ENCODE peak calls at places on chromosomes 11 and 22, in nine cellular contexts. V is colonic mucosa, F is tibial artery, W is ovary, T is neural progenitor cell, D is AG10803, U is sigmoid colon, Z is coronary artery, I is dorsolateral prefrontal cortex. E is an unnamed sample.

GRCh38 chr22:50329236-50329635 is 2.4 kb upstream of the DENND6B start:
- DNase-seq in D (peak), V (no peak), F (no peak), Z (no peak), I (no peak), T (no peak), U (no peak), W (no peak), E (peak)

GRCh38 chr11:130128626-130129025 is 31.0 kb upstream of the ST14 start:
- DNase-seq in I (no peak), D (no peak), Z (no peak), U (no peak), V (no peak), F (no peak), T (no peak), W (no peak), E (no peak)

GRCh38 chr11:78072455-78072854 is 7.2 kb downstream of the NDUFC2 start:
- DNase-seq in T (no peak), V (no peak), U (no peak), F (no peak), Z (no peak), D (no peak), W (no peak), I (no peak), E (no peak)

GRCh38 chr11:6357222-6357621 is 33.1 kb upstream of the SMPD1 start:
- DNase-seq in W (peak), D (peak), Z (peak), T (no peak), V (peak), F (peak), U (peak), I (peak), E (peak)

GRCh38 chr11:107695446-107695845 is 16.4 kb downstream of the SLN start:
- DNase-seq in T (no peak), U (no peak), V (no peak), W (no peak), Z (no peak), I (no peak), F (no peak), D (peak), E (no peak)

GRCh38 chr11:57424802-57425564 is 1.9 kb downstream of the SLC43A3 start:
- DNase-seq in Z (peak), I (no peak), W (peak), F (peak), V (peak), D (peak), U (peak), T (peak), E (peak)

GRCh38 chr11:12675951-12676711 is 1.9 kb downstream of the TEAD1 start:
- DNase-seq in Z (no peak), D (peak), F (no peak), T (peak), U (peak), V (peak), I (no peak), W (peak), E (peak)

GRCh38 chr11:69958308-69958707 is 119.8 kb upstream of the ANO1 start:
- DNase-seq in F (no peak), I (no peak), T (no peak), D (peak), V (no peak), Z (no peak), W (no peak), U (no peak), E (peak)

GRCh38 chr11:66470015-66470414 is 3.3 kb downstream of the PELI3 start:
- DNase-seq in T (no peak), F (no peak), I (no peak), V (no peak), Z (no peak), U (no peak), D (no peak), W (no peak), E (no peak)

GRCh38 chr11:112977620-112978212 is 16.5 kb downstream of the NCAM1 start:
- DNase-seq in V (no peak), W (peak), I (no peak), F (no peak), D (peak), U (peak), T (peak), Z (no peak), E (peak)

GRCh38 chr11:62552465-62552782 is 5.8 kb upstream of the AHNAK start:
- DNase-seq in T (peak), U (peak), Z (no peak), D (peak), F (no peak), W (no peak), V (peak), I (no peak), E (no peak)

GRCh38 chr22:36010090-36010489 is 18.5 kb downstream of the RBFOX2 start:
- DNase-seq in D (no peak), W (no peak), I (no peak), F (no peak), U (no peak), Z (no peak), V (no peak), T (peak), E (no peak)

GRCh38 chr22:31605851-31606585 is 56.0 kb downstream of the PISD start:
- DNase-seq in Z (no peak), T (no peak), W (no peak), I (peak), F (no peak), U (peak), V (no peak), D (no peak), E (no peak)

GRCh38 chr11:76250520-76251222 is 44.4 kb upstream of the WNT11 start:
- DNase-seq in I (no peak), U (no peak), F (no peak), W (no peak), D (no peak), V (no peak), Z (no peak), T (no peak), E (no peak)

GRCh38 chr11:76249195-76249741 is 43.0 kb upstream of the WNT11 start:
- DNase-seq in Z (no peak), I (no peak), V (peak), T (no peak), W (no peak), U (no peak), D (no peak), F (no peak), E (no peak)

GRCh38 chr11:76247091-76247490 is 40.8 kb upstream of the WNT11 start:
- DNase-seq in I (no peak), D (no peak), W (no peak), Z (no peak), F (no peak), V (no peak), U (no peak), T (no peak), E (no peak)

GRCh38 chr11:76246271-76246933 is 40.1 kb upstream of the WNT11 start:
- DNase-seq in F (no peak), D (no peak), Z (no peak), U (no peak), V (no peak), W (no peak), I (no peak), T (no peak), E (no peak)

GRCh38 chr11:76248210-76248609 is 41.9 kb upstream of the WNT11 start:
- DNase-seq in T (peak), Z (no peak), F (no peak), V (peak), W (no peak), D (no peak), U (no peak), I (no peak), E (no peak)
- TF ChIP-seq CTCF in T (peak), Z (no peak), F (no peak), V (no peak), W (no peak), D (peak), U (no peak), I (no peak), E (peak)

GRCh38 chr22:16828876-16829275 is 3.7 kb upstream of the XKR3 start:
- DNase-seq in V (no peak), U (no peak), D (no peak), Z (no peak), W (no peak), I (no peak), F (no peak), T (no peak), E (no peak)

GRCh38 chr22:16819249-16819648 is 6.0 kb downstream of the XKR3 start:
- DNase-seq in F (no peak), W (no peak), U (no peak), T (no peak), Z (no peak), I (no peak), D (peak), V (no peak), E (no peak)

GRCh38 chr22:16829985-16830384 is 4.8 kb upstream of the XKR3 start:
- DNase-seq in Z (no peak), T (no peak), D (no peak), U (no peak), I (no peak), V (no peak), F (no peak), W (no peak), E (no peak)

GRCh38 chr22:16827506-16827905 is 2.3 kb upstream of the XKR3 start:
- DNase-seq in W (no peak), I (no peak), D (no peak), U (no peak), T (no peak), V (no peak), F (no peak), Z (no peak), E (no peak)

GRCh38 chr22:16824718-16825687 is at the start of gene XKR3:
- DNase-seq in T (no peak), W (no peak), V (no peak), D (peak), I (no peak), Z (no peak), F (no peak), U (no peak), E (no peak)
- H3K4me3 ChIP-seq in T (no peak), W (no peak), V (no peak), D (no peak), I (no peak), Z (peak), F (peak), U (no peak), E (no peak)

GRCh38 chr22:39149915-39150847 is 2.3 kb downstream of the CBX7 start:
- DNase-seq in F (peak), I (peak), V (no peak), W (peak), U (peak), Z (no peak), T (peak), D (no peak), E (no peak)
- TF ChIP-seq CTCF in F (no peak), I (no peak), V (no peak), W (no peak), U (no peak), Z (no peak), T (peak), D (no peak), E (no peak)

DNA sequence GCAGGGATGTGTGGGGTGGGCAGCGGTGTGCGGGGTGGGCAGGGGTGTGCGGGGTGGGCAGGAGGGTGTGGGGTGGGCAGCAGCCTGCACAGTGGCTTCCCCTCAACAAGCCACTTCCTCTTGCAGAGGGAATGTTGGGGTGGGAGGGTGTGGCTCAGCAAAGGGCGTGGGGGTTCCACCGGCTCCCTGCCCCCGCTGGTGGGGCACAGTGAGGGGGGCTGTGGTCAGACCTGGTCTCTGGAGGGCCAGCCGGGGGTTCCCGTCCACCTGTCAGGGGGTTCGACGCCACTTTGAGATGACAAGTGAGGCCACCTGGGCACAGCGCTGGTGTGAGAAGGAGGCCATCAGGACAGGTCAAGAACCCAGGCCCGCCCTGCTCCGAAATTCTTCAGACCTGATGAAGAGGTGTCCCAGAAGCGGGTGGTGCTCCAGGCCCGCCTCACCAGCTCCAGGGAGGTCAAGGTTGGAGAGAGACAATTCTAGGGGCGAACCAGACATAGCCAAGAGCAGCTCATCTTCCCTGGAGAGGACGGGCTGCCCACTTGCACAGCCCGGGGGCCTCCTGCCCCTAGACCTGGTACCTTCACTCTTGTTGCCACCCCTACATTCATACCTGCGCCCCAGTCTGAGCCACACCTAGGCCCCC is 1.3 kb downstream of the C11orf21 start:
- DNase-seq in D (no peak), V (peak), Z (peak), U (no peak), W (no peak), T (no peak), F (no peak), I (no peak), E (no peak)
- H3K4me3 ChIP-seq in D (no peak), V (no peak), Z (no peak), U (no peak), W (no peak), T (no peak), F (no peak), I (no peak), E (no peak)

DNA sequence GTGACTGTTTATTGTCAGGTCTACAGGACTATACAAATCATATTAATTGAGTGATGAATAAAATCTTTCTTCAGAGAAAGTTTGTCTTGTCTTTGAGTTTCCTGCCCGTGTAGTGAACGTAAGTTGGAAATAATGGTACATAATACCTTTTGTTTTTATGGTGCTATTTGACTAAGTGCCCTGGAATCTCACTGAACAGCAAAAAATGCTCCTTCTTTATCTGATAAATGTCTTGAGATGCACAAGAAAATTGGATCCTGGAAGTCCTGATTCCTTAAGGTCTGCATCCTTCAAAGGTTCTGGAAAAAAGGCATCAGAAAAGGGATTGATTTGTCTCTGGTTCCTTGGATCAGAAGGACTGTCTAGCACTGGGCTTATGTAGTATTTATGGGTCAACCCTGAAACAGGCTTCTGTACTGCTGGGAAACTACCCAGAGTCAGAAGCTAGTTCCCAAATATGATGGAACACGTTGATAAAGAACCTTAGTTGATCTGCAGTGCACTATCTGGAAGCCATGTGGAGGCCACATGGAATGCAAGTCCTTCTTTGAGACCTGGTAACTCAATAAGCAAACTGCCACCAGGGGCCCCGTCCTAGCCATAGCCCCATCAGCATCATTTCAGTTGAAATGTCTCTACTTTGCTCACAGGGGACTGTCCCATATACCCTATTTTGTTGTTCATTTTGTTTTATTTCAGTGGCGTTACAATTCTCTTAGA is 100.6 kb upstream of the CD44 start:
- DNase-seq in V (no peak), T (no peak), F (no peak), Z (no peak), D (no peak), U (no peak), I (no peak), W (no peak), E (no peak)
- TF ChIP-seq CTCF in V (no peak), T (no peak), F (no peak), Z (no peak), D (no peak), U (no peak), I (no peak), W (no peak), E (no peak)

DNA sequence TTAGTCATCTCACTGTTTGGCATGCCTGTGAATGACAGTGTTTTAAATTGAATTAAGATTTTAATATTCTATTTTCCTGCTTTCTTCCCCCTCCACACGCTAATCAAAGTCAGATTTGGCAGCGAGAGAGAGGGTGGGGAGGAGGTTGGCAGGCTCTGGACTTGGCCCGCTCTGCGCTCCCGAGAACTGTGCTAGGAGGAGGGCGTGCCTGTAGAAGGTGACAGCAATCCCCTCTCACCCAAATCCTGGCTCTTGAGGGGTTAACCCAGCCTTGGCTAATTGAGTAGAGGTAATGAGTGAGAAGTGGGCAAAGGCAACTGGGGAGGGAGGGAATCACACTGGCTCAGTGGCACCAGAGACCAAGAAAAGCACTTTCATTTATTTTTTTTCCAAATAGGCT is 42.2 kb downstream of the BUD13 start:
- DNase-seq in F (no peak), Z (peak), V (no peak), I (peak), D (no peak), U (no peak), T (no peak), W (no peak), E (no peak)
- H3K4me3 ChIP-seq in F (no peak), Z (no peak), V (no peak), I (no peak), D (no peak), U (no peak), T (no peak), W (no peak), E (no peak)

GRCh38 chr11:120985718-120986569 is 38.0 kb upstream of the TBCEL start:
- DNase-seq in I (no peak), U (peak), W (peak), V (peak), T (peak), D (peak), F (no peak), Z (no peak), E (peak)
- TF ChIP-seq CTCF in I (peak), U (no peak), W (no peak), V (no peak), T (peak), D (no peak), F (peak), Z (no peak), E (peak)